ENCODE peak calls at places on chromosomes 1 and 21, in eight cellular contexts. W, Z, S, B, Q, I, M and L are unnamed samples.
A peak's percentile ranks its signal among the peaks of the same experiment; 100 is the strongest.

GRCh38 chr1:247373721-247374141 is 42.1 kb upstream of the ZNF496 start:
- DNase-seq in Q (peak; percentile 72), B (peak; percentile 53), I (peak; percentile 82), W (no peak), S (peak; percentile 55), Z (peak; percentile 61), M (peak; percentile 41), L (no peak)

GRCh38 chr1:233719626-233720334 is 105.9 kb downstream of the KCNK1 start:
- DNase-seq in S (no peak), B (no peak), I (no peak), Z (no peak), M (no peak), W (no peak), Q (no peak), L (no peak)

GRCh38 chr1:104624538-104624937 is 874.8 kb downstream of the AMY1C start:
- DNase-seq in S (no peak), I (no peak), B (no peak), Q (no peak), W (no peak), Z (no peak), M (no peak), L (no peak)

GRCh38 chr1:107683198-107683657 is 281.8 kb downstream of the VAV3 start:
- DNase-seq in I (no peak), S (no peak), Q (no peak), M (no peak), W (no peak), Z (peak; percentile 12), B (no peak), L (no peak)

GRCh38 chr1:59029768-59030167 is 245.9 kb upstream of the JUN start:
- DNase-seq in M (peak; percentile 61), Q (no peak), I (no peak), Z (peak; percentile 48), S (no peak), W (no peak), B (no peak), L (no peak)

GRCh38 chr1:111538343-111539035 is 35.1 kb upstream of the ADORA3 start:
- DNase-seq in Z (peak; percentile 49), B (no peak), M (no peak), S (no peak), Q (no peak), W (no peak), I (no peak), L (no peak)

GRCh38 chr1:153742411-153743142 is 14.7 kb downstream of the INTS3 start:
- DNase-seq in M (no peak), Z (peak; percentile 50), I (no peak), S (no peak), B (no peak), Q (no peak), W (no peak), L (no peak)

GRCh38 chr21:31752967-31753366 is 21.0 kb upstream of the SCAF4 start:
- DNase-seq in B (no peak), Z (no peak), W (no peak), M (no peak), I (no peak), S (no peak), Q (no peak), L (no peak)

GRCh38 chr1:171212607-171213347 is 27.7 kb downstream of the FMO2 start:
- DNase-seq in Q (no peak), S (no peak), I (no peak), Z (no peak), W (no peak), B (no peak), M (no peak), L (no peak)

GRCh38 chr1:5883129-5884048 is 108.8 kb downstream of the NPHP4 start:
- DNase-seq in S (peak; percentile 33), Z (no peak), I (no peak), B (no peak), W (no peak), Q (no peak), M (no peak), L (no peak)

GRCh38 chr1:206579747-206580437 is 32.4 kb downstream of the EIF2D start:
- DNase-seq in W (peak; percentile 49), B (peak; percentile 68), M (no peak), Q (peak; percentile 76), I (no peak), S (peak; percentile 92), Z (no peak), L (no peak)

GRCh38 chr1:73205294-73205973 is 923.1 kb upstream of the NEGR1 start:
- DNase-seq in W (no peak), S (no peak), M (no peak), I (no peak), Q (no peak), Z (no peak), B (no peak), L (no peak)

GRCh38 chr1:35481229-35481628 is 76.0 kb downstream of the KIAA0319L start:
- DNase-seq in W (no peak), B (no peak), I (no peak), S (no peak), Z (no peak), Q (no peak), M (no peak), L (no peak)

GRCh38 chr1:31182352-31182751 is 57.3 kb downstream of the NKAIN1 start:
- DNase-seq in Z (peak; percentile 95), I (peak; percentile 75), Q (peak; percentile 38), S (peak; percentile 58), M (peak; percentile 68), B (peak; percentile 47), W (peak; percentile 40), L (no peak)

GRCh38 chr1:43067856-43068751 is 104.0 kb downstream of the EBNA1BP2 start:
- DNase-seq in M (no peak), I (no peak), Z (no peak), W (no peak), S (no peak), Q (peak; percentile 26), B (peak; percentile 8), L (no peak)